ENCODE peak calls at places on chromosomes 13 and 19, in six cellular contexts. N is CD14-positive monocyte; T is left lung; O is 8988T; H is effector CD4-positive, alpha-beta T cell; S is neuronal stem cell. D is an unnamed sample.

GRCh38 chr13:52845334-52845761 is 3.1 kb downstream of the PCDH8 start:
- DNase-seq in N (no peak), T (no peak), O (no peak), H (no peak), S (peak), D (no peak)

GRCh38 chr13:110134801-110135200 is 172.2 kb downstream of the COL4A1 start:
- DNase-seq in H (no peak), O (no peak), S (no peak), T (no peak), N (no peak), D (no peak)

GRCh38 chr13:82115391-82115790 is 1766.9 kb downstream of the SLITRK1 start:
- DNase-seq in H (no peak), S (no peak), T (no peak), N (no peak), O (no peak), D (no peak)

GRCh38 chr13:79915386-79915785 is 425.5 kb downstream of the SPRY2 start:
- DNase-seq in S (no peak), T (no peak), H (no peak), O (no peak), N (no peak), D (no peak)

GRCh38 chr19:53537126-53537522 is 821 bp upstream of the ZNF331 start:
- DNase-seq in H (no peak), O (no peak), S (no peak), T (no peak), N (no peak), D (no peak)

GRCh38 chr19:39802958-39803357 is 24.3 kb downstream of the LEUTX start:
- DNase-seq in H (no peak), S (no peak), T (no peak), O (no peak), N (no peak), D (no peak)

GRCh38 chr19:18340237-18340989 is at the start of gene PGPEP1:
- DNase-seq in T (peak), N (peak), H (peak), O (peak), S (peak), D (peak)

GRCh38 chr19:53982611-53983010 is 8.8 kb upstream of the CACNG6 start:
- DNase-seq in H (no peak), S (no peak), T (no peak), N (no peak), O (peak), D (no peak)

GRCh38 chr19:35135389-35135909 is 590 bp upstream of the LGI4 start:
- DNase-seq in N (no peak), H (peak), T (peak), O (peak), S (peak), D (no peak)

GRCh38 chr19:726993-727956 is 18.5 kb downstream of the PALM start:
- DNase-seq in H (no peak), S (no peak), N (no peak), O (no peak), T (no peak), D (no peak)

GRCh38 chr19:48539503-48540096 is 12.4 kb upstream of the SULT2B1 start:
- DNase-seq in S (no peak), O (no peak), N (no peak), T (peak), H (no peak), D (no peak)

GRCh38 chr13:34926513-34926912 is 15.6 kb upstream of the NBEA start:
- DNase-seq in N (no peak), S (no peak), T (no peak), H (no peak), O (no peak), D (no peak)

GRCh38 chr13:106423530-106423929 is 111.9 kb downstream of the EFNB2 start:
- DNase-seq in S (peak), H (no peak), T (no peak), N (no peak), O (no peak), D (no peak)

GRCh38 chr19:6063576-6063961 is 46.7 kb downstream of the RFX2 start:
- DNase-seq in O (no peak), S (no peak), T (peak), H (no peak), N (no peak), D (no peak)

GRCh38 chr19:2477732-2478191 is 1.8 kb downstream of the GADD45B start:
- DNase-seq in S (no peak), H (peak), N (no peak), T (no peak), O (no peak), D (no peak)

GRCh38 chr13:56924401-56924800 is 216.3 kb upstream of the PRR20A start:
- DNase-seq in S (no peak), N (no peak), T (no peak), H (no peak), O (no peak), D (no peak)

GRCh38 chr13:28273919-28274318 is 135.6 kb downstream of the PAN3 start:
- DNase-seq in O (no peak), T (no peak), H (no peak), S (no peak), N (no peak), D (no peak)

GRCh38 chr19:35088514-35088913 is 27.1 kb upstream of the FXYD3 start:
- DNase-seq in H (no peak), N (no peak), O (peak), T (no peak), S (no peak), D (no peak)

GRCh38 chr19:23439623-23440022 is 44.4 kb upstream of the ZNF91 start:
- DNase-seq in O (no peak), T (no peak), S (no peak), H (no peak), N (no peak), D (no peak)

GRCh38 chr19:6457958-6458694 is 1.5 kb downstream of the SLC25A23 start:
- DNase-seq in T (no peak), N (no peak), S (no peak), O (no peak), H (no peak), D (no peak)

GRCh38 chr13:98449273-98449672 is 127.6 kb downstream of the STK24 start:
- DNase-seq in H (no peak), S (no peak), O (no peak), T (no peak), N (no peak), D (no peak)

GRCh38 chr19:34260771-34261173 is 6.4 kb downstream of the GARRE1 start:
- DNase-seq in O (no peak), T (no peak), S (no peak), H (no peak), N (no peak), D (no peak)

D was measured in GF-D8.